ENCODE peak calls at places on chromosomes 2 and 18, in nine cellular contexts. One of them, this sample, is unnamed.
A peak's percentile ranks its signal among the peaks of the same experiment; 100 is the strongest.

GRCh38 chr2:174826051-174826450 is 61.8 kb upstream of the CHRNA1 start:
- DNase-seq in psoas muscle: no peak
- DNase-seq in neural progenitor cell: no peak
- DNase-seq in Peyer's patch: no peak
- DNase-seq in cardiac muscle cell: no peak
- DNase-seq in adrenal gland: no peak
- DNase-seq in IMR-90: no peak
- DNase-seq in lung: no peak
- DNase-seq in K562: no peak
- DNase-seq in this sample: no peak

GRCh38 chr2:234001380-234001993 is 49.0 kb upstream of the SPP2 start:
- DNase-seq in psoas muscle: no peak
- DNase-seq in neural progenitor cell: no peak
- DNase-seq in Peyer's patch: no peak
- DNase-seq in cardiac muscle cell: no peak
- DNase-seq in adrenal gland: no peak
- DNase-seq in IMR-90: no peak
- DNase-seq in lung: no peak
- DNase-seq in K562: no peak
- DNase-seq in this sample: no peak

GRCh38 chr2:217790681-217791392 is 212.0 kb downstream of the TNS1 start:
- DNase-seq in psoas muscle: no peak
- DNase-seq in neural progenitor cell: no peak
- DNase-seq in Peyer's patch: no peak
- DNase-seq in cardiac muscle cell: no peak
- DNase-seq in adrenal gland: no peak
- DNase-seq in IMR-90: peak; percentile 83
- DNase-seq in lung: peak; percentile 27
- DNase-seq in K562: no peak
- DNase-seq in this sample: peak; percentile 5

GRCh38 chr2:235497096-235497495 is 3.3 kb downstream of the AGAP1 start:
- DNase-seq in psoas muscle: no peak
- DNase-seq in neural progenitor cell: no peak
- DNase-seq in Peyer's patch: no peak
- DNase-seq in cardiac muscle cell: no peak
- DNase-seq in adrenal gland: no peak
- DNase-seq in IMR-90: no peak
- DNase-seq in lung: no peak
- DNase-seq in K562: no peak
- DNase-seq in this sample: no peak

GRCh38 chr18:40917096-40917495 is 1037.9 kb upstream of the PIK3C3 start:
- DNase-seq in psoas muscle: no peak
- DNase-seq in neural progenitor cell: no peak
- DNase-seq in Peyer's patch: no peak
- DNase-seq in cardiac muscle cell: no peak
- DNase-seq in adrenal gland: no peak
- DNase-seq in IMR-90: peak; percentile 71
- DNase-seq in lung: no peak
- DNase-seq in K562: no peak
- DNase-seq in this sample: no peak

GRCh38 chr18:23918395-23919032 is 96.0 kb upstream of the TTC39C start:
- DNase-seq in psoas muscle: peak; percentile 69
- DNase-seq in neural progenitor cell: peak; percentile 90
- DNase-seq in Peyer's patch: peak; percentile 84
- DNase-seq in cardiac muscle cell: peak; percentile 88
- DNase-seq in adrenal gland: peak; percentile 89
- DNase-seq in IMR-90: peak; percentile 56
- DNase-seq in lung: peak; percentile 65
- DNase-seq in K562: peak; percentile 53
- DNase-seq in this sample: peak; percentile 83

GRCh38 chr2:109482371-109482841 is 131.4 kb downstream of the SEPTIN10 start:
- DNase-seq in psoas muscle: no peak
- DNase-seq in neural progenitor cell: no peak
- DNase-seq in Peyer's patch: no peak
- DNase-seq in cardiac muscle cell: no peak
- DNase-seq in adrenal gland: peak; percentile 74
- DNase-seq in IMR-90: no peak
- DNase-seq in lung: no peak
- DNase-seq in K562: no peak
- DNase-seq in this sample: no peak

GRCh38 chr18:75293591-75293990 is 83.0 kb downstream of the TSHZ1 start:
- DNase-seq in psoas muscle: no peak
- DNase-seq in neural progenitor cell: no peak
- DNase-seq in Peyer's patch: no peak
- DNase-seq in cardiac muscle cell: no peak
- DNase-seq in adrenal gland: peak; percentile 36
- DNase-seq in IMR-90: peak; percentile 26
- DNase-seq in lung: no peak
- DNase-seq in K562: no peak
- DNase-seq in this sample: no peak

GRCh38 chr2:183995632-183996031 is 602.7 kb upstream of the ZNF804A start:
- DNase-seq in psoas muscle: no peak
- DNase-seq in neural progenitor cell: no peak
- DNase-seq in Peyer's patch: no peak
- DNase-seq in cardiac muscle cell: peak; percentile 2
- DNase-seq in adrenal gland: no peak
- DNase-seq in IMR-90: no peak
- DNase-seq in lung: no peak
- DNase-seq in K562: no peak
- DNase-seq in this sample: no peak

GRCh38 chr2:120771111-120771555 is 35.5 kb downstream of the GLI2 start:
- DNase-seq in psoas muscle: peak; percentile 32
- DNase-seq in neural progenitor cell: no peak
- DNase-seq in Peyer's patch: no peak
- DNase-seq in cardiac muscle cell: no peak
- DNase-seq in adrenal gland: no peak
- DNase-seq in IMR-90: no peak
- DNase-seq in lung: no peak
- DNase-seq in K562: no peak
- DNase-seq in this sample: no peak

GRCh38 chr2:120770641-120771040 is 35.0 kb downstream of the GLI2 start:
- DNase-seq in psoas muscle: peak; percentile 4
- DNase-seq in neural progenitor cell: no peak
- DNase-seq in Peyer's patch: no peak
- DNase-seq in cardiac muscle cell: no peak
- DNase-seq in adrenal gland: no peak
- DNase-seq in IMR-90: no peak
- DNase-seq in lung: no peak
- DNase-seq in K562: no peak
- DNase-seq in this sample: no peak

GRCh38 chr2:120770176-120770575 is 34.5 kb downstream of the GLI2 start:
- DNase-seq in psoas muscle: peak; percentile 5
- DNase-seq in neural progenitor cell: no peak
- DNase-seq in Peyer's patch: no peak
- DNase-seq in cardiac muscle cell: no peak
- DNase-seq in adrenal gland: no peak
- DNase-seq in IMR-90: no peak
- DNase-seq in lung: no peak
- DNase-seq in K562: no peak
- DNase-seq in this sample: no peak

GRCh38 chr2:120772261-120772660 is 36.6 kb downstream of the GLI2 start:
- DNase-seq in psoas muscle: peak; percentile 7
- DNase-seq in neural progenitor cell: no peak
- DNase-seq in Peyer's patch: no peak
- DNase-seq in cardiac muscle cell: no peak
- DNase-seq in adrenal gland: no peak
- DNase-seq in IMR-90: no peak
- DNase-seq in lung: no peak
- DNase-seq in K562: no peak
- DNase-seq in this sample: no peak

DNA sequence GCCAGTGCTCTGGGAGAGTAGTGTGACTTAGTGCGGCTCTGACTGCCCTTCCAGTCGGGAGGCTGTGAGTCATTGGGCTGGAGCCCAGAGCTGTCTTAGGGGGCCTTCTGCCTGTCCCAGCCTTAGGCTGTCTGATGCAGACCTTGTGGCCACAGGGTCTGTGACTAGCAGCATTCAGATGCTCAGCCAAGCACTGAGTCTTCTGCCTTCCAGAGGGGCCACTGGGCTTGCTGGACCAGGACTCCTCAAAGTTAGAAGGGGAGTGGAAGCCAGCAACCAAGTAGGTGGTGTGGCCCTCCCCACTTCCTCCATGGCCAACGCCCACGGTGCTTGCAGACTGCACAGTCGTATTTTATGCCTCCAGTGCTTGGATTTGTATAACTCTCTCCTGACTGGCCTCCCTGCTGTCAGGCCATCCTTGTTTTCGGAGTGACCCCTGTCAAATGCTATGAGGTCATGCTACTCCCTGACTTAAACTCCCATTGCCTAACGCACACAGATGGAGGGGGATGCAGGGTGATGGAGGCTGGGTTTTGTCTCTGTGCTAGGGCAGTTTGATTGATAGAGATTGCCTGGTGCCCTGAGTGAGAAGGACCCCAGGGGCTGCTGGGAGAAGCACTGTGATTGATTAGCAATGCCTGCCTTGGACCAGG is 36.0 kb downstream of the GLI2 start:
- DNase-seq in psoas muscle: peak; percentile 76
- DNase-seq in neural progenitor cell: no peak
- DNase-seq in Peyer's patch: no peak
- DNase-seq in cardiac muscle cell: no peak
- DNase-seq in adrenal gland: peak; percentile 63
- DNase-seq in IMR-90: peak; percentile 95
- DNase-seq in lung: no peak
- DNase-seq in K562: no peak
- DNase-seq in this sample: no peak
- H3K4me3 ChIP-seq in psoas muscle: no peak overlapping the region
- H3K4me3 ChIP-seq in neural progenitor cell: no peak overlapping the region
- H3K4me3 ChIP-seq in Peyer's patch: no peak overlapping the region
- H3K4me3 ChIP-seq in cardiac muscle cell: no peak overlapping the region
- H3K4me3 ChIP-seq in adrenal gland: no peak overlapping the region
- H3K4me3 ChIP-seq in IMR-90: no peak overlapping the region
- H3K4me3 ChIP-seq in lung: no peak overlapping the region
- H3K4me3 ChIP-seq in K562: no peak overlapping the region
- H3K4me3 ChIP-seq in this sample: no peak overlapping the region

GRCh38 chr2:196329959-196330358 is 158.6 kb upstream of the STK17B start:
- DNase-seq in psoas muscle: no peak
- DNase-seq in neural progenitor cell: no peak
- DNase-seq in Peyer's patch: no peak
- DNase-seq in cardiac muscle cell: no peak
- DNase-seq in adrenal gland: no peak
- DNase-seq in IMR-90: no peak
- DNase-seq in lung: no peak
- DNase-seq in K562: no peak
- DNase-seq in this sample: no peak
- TF ChIP-seq CTCF in psoas muscle: no peak
- TF ChIP-seq CTCF in neural progenitor cell: no peak
- TF ChIP-seq CTCF in Peyer's patch: no peak
- TF ChIP-seq CTCF in cardiac muscle cell: no peak
- TF ChIP-seq CTCF in adrenal gland: no peak
- TF ChIP-seq CTCF in IMR-90: no peak
- TF ChIP-seq CTCF in lung: no peak
- TF ChIP-seq CTCF in K562: no peak
- TF ChIP-seq CTCF in this sample: no peak

GRCh38 chr2:12110074-12110473 is 363.6 kb downstream of the LPIN1 start:
- DNase-seq in psoas muscle: no peak
- DNase-seq in neural progenitor cell: no peak
- DNase-seq in Peyer's patch: no peak
- DNase-seq in cardiac muscle cell: no peak
- DNase-seq in adrenal gland: no peak
- DNase-seq in IMR-90: peak; percentile 45
- DNase-seq in lung: no peak
- DNase-seq in K562: no peak
- DNase-seq in this sample: no peak

GRCh38 chr2:12109363-12110017 is 363.1 kb downstream of the LPIN1 start:
- DNase-seq in psoas muscle: no peak
- DNase-seq in neural progenitor cell: peak; percentile 13
- DNase-seq in Peyer's patch: no peak
- DNase-seq in cardiac muscle cell: no peak
- DNase-seq in adrenal gland: no peak
- DNase-seq in IMR-90: no peak
- DNase-seq in lung: no peak
- DNase-seq in K562: no peak
- DNase-seq in this sample: no peak

GRCh38 chr2:12105180-12105579 is 358.7 kb downstream of the LPIN1 start:
- DNase-seq in psoas muscle: no peak
- DNase-seq in neural progenitor cell: no peak
- DNase-seq in Peyer's patch: no peak
- DNase-seq in cardiac muscle cell: no peak
- DNase-seq in adrenal gland: no peak
- DNase-seq in IMR-90: no peak
- DNase-seq in lung: no peak
- DNase-seq in K562: no peak
- DNase-seq in this sample: no peak

GRCh38 chr2:12106440-12107080 is 360.1 kb downstream of the LPIN1 start:
- DNase-seq in psoas muscle: peak; percentile 79
- DNase-seq in neural progenitor cell: no peak
- DNase-seq in Peyer's patch: no peak
- DNase-seq in cardiac muscle cell: no peak
- DNase-seq in adrenal gland: peak; percentile 74
- DNase-seq in IMR-90: peak; percentile 99
- DNase-seq in lung: peak; percentile 55
- DNase-seq in K562: peak; percentile 65
- DNase-seq in this sample: no peak

GRCh38 chr2:12107849-12108420 is 361.5 kb downstream of the LPIN1 start:
- DNase-seq in psoas muscle: no peak
- DNase-seq in neural progenitor cell: no peak
- DNase-seq in Peyer's patch: no peak
- DNase-seq in cardiac muscle cell: no peak
- DNase-seq in adrenal gland: no peak
- DNase-seq in IMR-90: peak; percentile 45
- DNase-seq in lung: no peak
- DNase-seq in K562: no peak
- DNase-seq in this sample: no peak
- H3K36me3 ChIP-seq in psoas muscle: no peaks in the 10 kb centered on the region
- H3K36me3 ChIP-seq in neural progenitor cell: no peaks in the 10 kb centered on the region
- H3K36me3 ChIP-seq in Peyer's patch: no peaks in the 10 kb centered on the region
- H3K36me3 ChIP-seq in cardiac muscle cell: no peaks in the 10 kb centered on the region
- H3K36me3 ChIP-seq in adrenal gland: no peaks in the 10 kb centered on the region
- H3K36me3 ChIP-seq in IMR-90: no peaks in the 10 kb centered on the region
- H3K36me3 ChIP-seq in lung: no peaks in the 10 kb centered on the region
- H3K36me3 ChIP-seq in K562: no peaks in the 10 kb centered on the region
- H3K36me3 ChIP-seq in this sample: no peaks in the 10 kb centered on the region

GRCh38 chr2:201656102-201656501 is 12.8 kb upstream of the TMEM237 start:
- DNase-seq in psoas muscle: no peak
- DNase-seq in neural progenitor cell: no peak
- DNase-seq in Peyer's patch: no peak
- DNase-seq in cardiac muscle cell: no peak
- DNase-seq in adrenal gland: no peak
- DNase-seq in IMR-90: no peak
- DNase-seq in lung: no peak
- DNase-seq in K562: no peak
- DNase-seq in this sample: no peak
- H3K4me3 ChIP-seq in psoas muscle: no peak overlapping the region
- H3K4me3 ChIP-seq in neural progenitor cell: no peak overlapping the region
- H3K4me3 ChIP-seq in Peyer's patch: no peak overlapping the region
- H3K4me3 ChIP-seq in cardiac muscle cell: no peak overlapping the region
- H3K4me3 ChIP-seq in adrenal gland: no peak overlapping the region
- H3K4me3 ChIP-seq in IMR-90: no peak overlapping the region
- H3K4me3 ChIP-seq in lung: no peak overlapping the region
- H3K4me3 ChIP-seq in K562: no peak overlapping the region
- H3K4me3 ChIP-seq in this sample: no peak overlapping the region

GRCh38 chr2:179726461-179727180 is 134.8 kb downstream of the ZNF385B start:
- DNase-seq in psoas muscle: no peak
- DNase-seq in neural progenitor cell: no peak
- DNase-seq in Peyer's patch: no peak
- DNase-seq in cardiac muscle cell: no peak
- DNase-seq in adrenal gland: no peak
- DNase-seq in IMR-90: no peak
- DNase-seq in lung: no peak
- DNase-seq in K562: no peak
- DNase-seq in this sample: no peak
- TF ChIP-seq CTCF in psoas muscle: no peak
- TF ChIP-seq CTCF in neural progenitor cell: no peak
- TF ChIP-seq CTCF in Peyer's patch: no peak
- TF ChIP-seq CTCF in cardiac muscle cell: no peak
- TF ChIP-seq CTCF in adrenal gland: no peak
- TF ChIP-seq CTCF in IMR-90: no peak
- TF ChIP-seq CTCF in lung: no peak
- TF ChIP-seq CTCF in K562: no peak
- TF ChIP-seq CTCF in this sample: no peak

This sample was measured in tibial nerve.